ENCODE peak calls at places on chromosomes 1 and 21, in four cellular contexts. P is WTC11, H is HepG2, X is K562. D is an unnamed sample.

GRCh38 chr21:37944492-37944891 is 28.2 kb upstream of the KCNJ6 start:
- DNase-seq in P (no peak), H (no peak), X (no peak), D (no peak)

GRCh38 chr1:244735854-244736561 is 83.1 kb downstream of the DESI2 start:
- DNase-seq in P (no peak), H (no peak), X (no peak), D (no peak)

GRCh38 chr1:8862528-8862927 is 16.0 kb downstream of the ENO1 start:
- DNase-seq in P (peak; percentile 76), H (no peak), X (peak; percentile 57), D (peak; percentile 60)

GRCh38 chr1:65066766-65067490 is 81.1 kb upstream of the AK4 start:
- DNase-seq in P (peak; percentile 66), H (no peak), X (peak; percentile 88), D (peak; percentile 77)

GRCh38 chr1:10694274-10694632 is 102.2 kb downstream of the CASZ1 start:
- DNase-seq in P (no peak), H (no peak), X (no peak), D (no peak)

GRCh38 chr21:38997756-38998155 is 185.5 kb downstream of the PSMG1 start:
- DNase-seq in P (no peak), H (no peak), X (no peak), D (no peak)

GRCh38 chr1:189597083-189597482 is 880.6 kb downstream of the BRINP3 start:
- DNase-seq in P (no peak), H (no peak), X (no peak), D (no peak)

GRCh38 chr1:15902882-15903281 is 55.4 kb downstream of the SPEN start:
- DNase-seq in P (no peak), H (no peak), X (no peak), D (no peak)

GRCh38 chr1:78377356-78377928 is 113.3 kb upstream of the PTGFR start:
- DNase-seq in P (no peak), H (no peak), X (no peak), D (no peak)

GRCh38 chr21:36297938-36298572 is 21.9 kb upstream of the MORC3 start:
- DNase-seq in P (no peak), H (peak; percentile 5), X (peak; percentile 77), D (no peak)

GRCh38 chr1:168472244-168472643 is 71.6 kb downstream of the XCL2 start:
- DNase-seq in P (no peak), H (no peak), X (no peak), D (no peak)

GRCh38 chr1:110212165-110213142 is 2.3 kb downstream of the KCNC4 start:
- DNase-seq in P (peak; percentile 30), H (no peak), X (no peak), D (no peak)

GRCh38 chr1:197577580-197577979 is 197.7 kb downstream of the DENND1B start:
- DNase-seq in P (no peak), H (no peak), X (no peak), D (no peak)

GRCh38 chr1:217260676-217261075 is 370.2 kb downstream of the GPATCH2 start:
- DNase-seq in P (no peak), H (no peak), X (no peak), D (no peak)

GRCh38 chr1:219041141-219041540 is 132.5 kb upstream of the LYPLAL1 start:
- DNase-seq in P (no peak), H (no peak), X (no peak), D (no peak)

GRCh38 chr1:54995835-54996234 is 2.9 kb upstream of the BSND start:
- DNase-seq in P (no peak), H (no peak), X (no peak), D (no peak)

GRCh38 chr1:231187556-231187955 is 25.7 kb downstream of the TRIM67 start:
- DNase-seq in P (no peak), H (no peak), X (no peak), D (no peak)

GRCh38 chr1:82177190-82177589 is 376.5 kb downstream of the ADGRL2 start:
- DNase-seq in P (no peak), H (no peak), X (no peak), D (no peak)

GRCh38 chr1:226891346-226891745 is 20.9 kb downstream of the PSEN2 start:
- DNase-seq in P (no peak), H (no peak), X (no peak), D (no peak)

GRCh38 chr1:174818951-174819350 is 180.8 kb upstream of the CACYBP start:
- DNase-seq in P (no peak), H (no peak), X (no peak), D (no peak)

GRCh38 chr1:17212487-17213121 is 7.7 kb downstream of the PADI1 start:
- DNase-seq in P (no peak), H (no peak), X (no peak), D (peak; percentile 57)

GRCh38 chr1:221740941-221741363 is 937 bp downstream of the DUSP10 start:
- DNase-seq in P (no peak), H (no peak), X (no peak), D (no peak)

GRCh38 chr1:31426249-31426922 is 13.4 kb downstream of the SERINC2 start:
- DNase-seq in P (no peak), H (no peak), X (no peak), D (no peak)

GRCh38 chr1:88655685-88656299 is 28.3 kb upstream of the PKN2 start:
- DNase-seq in P (no peak), H (peak; percentile 10), X (peak; percentile 13), D (peak; percentile 19)

GRCh38 chr1:66518654-66519053 is 15.3 kb upstream of the SGIP1 start:
- DNase-seq in P (no peak), H (no peak), X (no peak), D (no peak)

GRCh38 chr1:227166559-227166958 is 151.7 kb downstream of the CDC42BPA start:
- DNase-seq in P (no peak), H (no peak), X (no peak), D (no peak)

GRCh38 chr1:48371598-48371997 is 100.4 kb downstream of the SPATA6 start:
- DNase-seq in P (no peak), H (no peak), X (no peak), D (no peak)

GRCh38 chr1:61506231-61506630 is 218.7 kb downstream of the TM2D1 start:
- DNase-seq in P (no peak), H (no peak), X (no peak), D (no peak)

GRCh38 chr1:41313661-41314131 is 47.5 kb upstream of the FOXO6 start:
- DNase-seq in P (peak; percentile 59), H (peak; percentile 24), X (peak; percentile 64), D (peak; percentile 70)

GRCh38 chr21:35697321-35697808 is 363.0 kb downstream of the SETD4 start:
- DNase-seq in P (no peak), H (no peak), X (no peak), D (no peak)

GRCh38 chr21:29829514-29830255 is 110.1 kb downstream of the GRIK1 start:
- DNase-seq in P (no peak), H (no peak), X (no peak), D (no peak)

DNA sequence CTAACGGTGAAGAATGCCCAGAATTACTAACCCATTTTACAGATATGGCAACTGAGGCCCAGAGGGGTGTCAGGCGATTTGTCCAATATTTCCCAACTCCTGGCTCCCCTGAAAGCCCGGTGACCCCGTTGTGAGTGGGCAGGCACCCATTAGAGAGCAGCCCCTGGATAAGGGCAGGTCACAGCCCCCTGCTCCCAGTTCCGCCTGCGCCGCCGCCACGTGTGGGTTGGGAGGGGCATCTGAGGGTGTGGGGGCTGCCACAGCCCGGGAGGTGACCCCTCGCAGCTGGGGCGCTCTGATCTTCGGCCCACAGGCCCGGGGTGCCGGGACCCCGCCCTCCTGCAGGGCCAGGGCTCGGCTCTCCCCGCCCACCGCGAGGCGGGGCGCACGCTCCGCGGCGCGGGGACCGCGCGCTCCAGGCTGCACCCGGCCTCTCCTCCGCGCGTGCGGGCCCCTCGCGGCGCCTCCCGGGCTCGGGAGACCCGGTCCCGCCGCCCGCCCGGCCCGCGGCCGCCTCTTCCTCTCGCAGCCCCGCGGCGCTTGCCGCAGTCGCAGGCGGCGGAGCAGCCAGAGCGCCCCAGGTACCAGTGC is at the start of gene HTR6:
- DNase-seq in P (no peak), H (no peak), X (peak; percentile 73), D (peak; percentile 62)
- TF ChIP-seq ELF4 in P (no peak), H (no peak), X (no peak), D (no peak)

DNA sequence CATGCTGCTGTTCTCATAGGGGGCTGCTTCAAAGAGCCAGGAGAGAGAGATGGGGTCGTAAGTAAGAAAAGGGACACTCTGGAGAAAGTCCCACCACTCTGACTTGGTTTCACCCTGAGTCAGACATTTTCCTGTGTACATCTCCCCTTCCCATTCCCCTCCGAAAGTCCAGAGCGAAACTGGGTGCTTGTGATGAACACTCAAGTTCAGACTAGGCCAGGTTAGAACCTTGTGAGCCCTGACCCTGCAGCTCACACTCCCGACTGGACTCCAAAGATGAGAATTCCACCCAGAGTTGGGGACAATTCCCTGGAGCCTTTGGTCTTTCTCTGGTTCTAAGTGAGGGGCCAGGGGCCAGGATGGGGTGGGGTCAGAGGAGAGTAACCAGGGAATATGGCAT is 139.5 kb downstream of the CNIH3 start:
- DNase-seq in P (no peak), H (no peak), X (no peak), D (no peak)
- TF ChIP-seq ELF4 in P (no peak), H (no peak), X (no peak), D (no peak)

DNA sequence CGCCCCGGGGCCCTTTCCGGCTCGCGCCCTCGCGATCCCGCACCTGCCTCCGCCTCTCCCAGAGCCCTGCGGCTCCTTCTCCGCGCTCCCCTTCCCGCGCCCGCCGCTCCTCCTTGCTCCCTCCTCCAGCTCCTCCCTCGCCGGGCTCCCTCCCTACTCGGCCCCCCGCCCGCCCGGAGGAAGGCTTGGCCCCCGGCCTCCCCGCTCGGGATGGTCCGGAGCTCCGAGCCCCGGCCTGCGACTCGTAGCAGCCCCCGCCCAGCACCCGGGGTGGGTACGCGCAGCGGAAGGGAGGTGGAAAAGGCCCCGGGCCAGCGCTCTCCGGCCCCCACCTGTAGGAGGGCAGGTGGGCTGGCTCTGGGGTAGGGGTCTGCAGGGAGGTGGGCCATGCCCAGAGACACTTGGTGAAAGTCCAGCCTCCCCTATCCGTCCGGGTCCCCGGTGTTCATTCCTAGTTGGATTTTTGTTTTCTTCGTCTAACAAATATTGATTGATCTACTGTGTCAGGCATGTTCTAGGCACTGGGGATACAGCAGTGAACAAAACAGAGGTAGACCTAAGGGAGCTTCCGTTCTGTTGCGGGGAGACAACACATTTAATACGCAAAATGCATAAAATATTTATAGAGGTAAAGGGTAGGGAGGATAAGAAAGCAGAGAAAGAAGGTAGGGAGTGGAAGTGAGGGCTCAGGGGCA is at the start of gene HTR1D:
- DNase-seq in P (peak; percentile 79), H (no peak), X (no peak), D (peak; percentile 63)
- TF ChIP-seq ELF4 in P (no peak), H (no peak), X (no peak), D (no peak)

DNA sequence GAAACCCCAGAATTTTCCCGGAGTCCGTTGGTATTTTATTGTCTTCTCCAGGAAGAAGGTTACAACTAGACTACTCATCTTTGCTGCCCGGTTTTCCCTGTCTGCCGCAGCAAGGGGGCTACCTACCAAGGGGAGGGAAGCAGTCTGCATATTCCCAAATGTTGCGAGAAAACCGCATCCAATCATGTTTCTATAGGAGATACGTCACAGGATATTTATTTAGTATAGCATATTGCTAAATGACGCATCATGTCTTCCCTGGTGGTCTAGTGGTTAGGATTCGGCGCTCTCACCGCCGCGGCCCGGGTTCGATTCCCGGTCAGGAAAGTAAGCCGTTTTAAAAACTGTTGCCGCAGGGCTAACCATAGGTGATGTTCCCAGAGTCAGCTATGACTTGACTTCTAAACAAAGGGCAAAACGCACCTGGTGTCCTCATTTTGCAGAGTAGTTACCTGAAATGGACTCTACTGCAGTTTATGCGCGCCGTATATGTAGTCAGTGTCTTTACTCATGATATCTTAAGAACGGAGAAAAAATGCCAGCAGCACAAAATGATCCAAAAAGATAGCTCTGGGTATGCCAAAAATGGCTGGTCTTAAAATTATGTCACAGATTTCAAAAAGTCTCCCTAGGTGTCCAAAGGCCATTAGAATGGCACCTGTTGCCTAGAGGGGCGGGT is 15.2 kb upstream of the ZNF692 start:
- DNase-seq in P (peak; percentile 77), H (peak; percentile 89), X (peak; percentile 65), D (peak; percentile 49)
- TF ChIP-seq ELF4 in P (no peak), H (peak; percentile 77), X (no peak), D (no peak)

GRCh38 chr1:181104790-181105133 is 16.3 kb downstream of the IER5 start:
- DNase-seq in P (peak; percentile 79), H (peak; percentile 39), X (peak; percentile 65), D (peak; percentile 45)
- TF ChIP-seq ELF4 in P (no peak), H (no peak), X (no peak), D (no peak)